ENCODE peak calls at places on chromosomes 16 and 17, in five cellular contexts. One of them, this sample, is unnamed.
A peak's percentile ranks its signal among the peaks of the same experiment; 100 is the strongest.

GRCh38 chr17:48542956-48543853 is 1.7 kb downstream of the HOXB2 start:
- DNase-seq in H1: peak; percentile 84
- DNase-seq in HCT116: no peak
- DNase-seq in K562: no peak
- DNase-seq in SK-N-SH: peak; percentile 66
- DNase-seq in this sample: peak; percentile 82

GRCh38 chr17:82315703-82316358 is 1.6 kb downstream of the CD7 start:
- DNase-seq in H1: no peak
- DNase-seq in HCT116: no peak
- DNase-seq in K562: no peak
- DNase-seq in SK-N-SH: no peak
- DNase-seq in this sample: no peak

GRCh38 chr16:19851476-19851875 is 33.2 kb downstream of the GPRC5B start:
- DNase-seq in H1: no peak
- DNase-seq in HCT116: no peak
- DNase-seq in K562: no peak
- DNase-seq in SK-N-SH: no peak
- DNase-seq in this sample: no peak

GRCh38 chr16:85136213-85136704 is 24.0 kb upstream of the CIBAR2 start:
- DNase-seq in H1: no peak
- DNase-seq in HCT116: no peak
- DNase-seq in K562: no peak
- DNase-seq in SK-N-SH: no peak
- DNase-seq in this sample: no peak

GRCh38 chr17:70107441-70107840 is 32.4 kb downstream of the KCNJ16 start:
- DNase-seq in H1: no peak
- DNase-seq in HCT116: no peak
- DNase-seq in K562: no peak
- DNase-seq in SK-N-SH: no peak
- DNase-seq in this sample: no peak

GRCh38 chr17:42603318-42603717 is 5.9 kb downstream of the RETREG3 start:
- DNase-seq in H1: no peak
- DNase-seq in HCT116: no peak
- DNase-seq in K562: no peak
- DNase-seq in SK-N-SH: no peak
- DNase-seq in this sample: no peak

GRCh38 chr17:32258383-32259121 is 7.1 kb upstream of the RHBDL3 start:
- DNase-seq in H1: peak; percentile 58
- DNase-seq in HCT116: no peak
- DNase-seq in K562: no peak
- DNase-seq in SK-N-SH: no peak
- DNase-seq in this sample: no peak

GRCh38 chr16:87678618-87679017 is 76.3 kb downstream of the JPH3 start:
- DNase-seq in H1: no peak
- DNase-seq in HCT116: no peak
- DNase-seq in K562: no peak
- DNase-seq in SK-N-SH: no peak
- DNase-seq in this sample: no peak

GRCh38 chr17:30235386-30236296 is at the start of gene SLC6A4:
- DNase-seq in H1: peak; percentile 64
- DNase-seq in HCT116: no peak
- DNase-seq in K562: no peak
- DNase-seq in SK-N-SH: peak; percentile 78
- DNase-seq in this sample: peak; percentile 71

GRCh38 chr16:79097781-79098180 is 502.8 kb downstream of the MAF start:
- DNase-seq in H1: no peak
- DNase-seq in HCT116: no peak
- DNase-seq in K562: no peak
- DNase-seq in SK-N-SH: no peak
- DNase-seq in this sample: no peak

GRCh38 chr17:13407381-13407780 is 194.3 kb downstream of the HS3ST3A1 start:
- DNase-seq in H1: no peak
- DNase-seq in HCT116: no peak
- DNase-seq in K562: no peak
- DNase-seq in SK-N-SH: no peak
- DNase-seq in this sample: no peak

GRCh38 chr17:5672141-5672540 is 87.8 kb upstream of the NLRP1 start:
- DNase-seq in H1: no peak
- DNase-seq in HCT116: no peak
- DNase-seq in K562: no peak
- DNase-seq in SK-N-SH: no peak
- DNase-seq in this sample: no peak

GRCh38 chr17:33506889-33507650 is 214.0 kb upstream of the ASIC2 start:
- DNase-seq in H1: no peak
- DNase-seq in HCT116: no peak
- DNase-seq in K562: peak; percentile 49
- DNase-seq in SK-N-SH: peak; percentile 44
- DNase-seq in this sample: no peak

GRCh38 chr17:83079340-83079747 is at the start of gene METRNL:
- DNase-seq in H1: peak; percentile 80
- DNase-seq in HCT116: no peak
- DNase-seq in K562: peak; percentile 93
- DNase-seq in SK-N-SH: peak; percentile 99
- DNase-seq in this sample: peak; percentile 90

GRCh38 chr17:6642592-6642991 is 1.7 kb downstream of the TXNDC17 start:
- DNase-seq in H1: no peak
- DNase-seq in HCT116: no peak
- DNase-seq in K562: no peak
- DNase-seq in SK-N-SH: no peak
- DNase-seq in this sample: no peak

GRCh38 chr17:74282587-74283370 is 8.7 kb downstream of the DNAI2 start:
- DNase-seq in H1: no peak
- DNase-seq in HCT116: no peak
- DNase-seq in K562: peak; percentile 44
- DNase-seq in SK-N-SH: no peak
- DNase-seq in this sample: no peak

GRCh38 chr16:68478526-68479249 is 30.4 kb upstream of the SMPD3 start:
- DNase-seq in H1: no peak
- DNase-seq in HCT116: no peak
- DNase-seq in K562: no peak
- DNase-seq in SK-N-SH: no peak
- DNase-seq in this sample: no peak

GRCh38 chr16:64356267-64356666 is 765.6 kb downstream of the CDH11 start:
- DNase-seq in H1: no peak
- DNase-seq in HCT116: no peak
- DNase-seq in K562: no peak
- DNase-seq in SK-N-SH: no peak
- DNase-seq in this sample: no peak

GRCh38 chr17:50206604-50207293 is 5.3 kb upstream of the COL1A1 start:
- DNase-seq in H1: peak; percentile 83
- DNase-seq in HCT116: no peak
- DNase-seq in K562: peak; percentile 61
- DNase-seq in SK-N-SH: peak; percentile 97
- DNase-seq in this sample: no peak

GRCh38 chr16:70483426-70483825 is 29.0 kb downstream of the FCSK start:
- DNase-seq in H1: no peak
- DNase-seq in HCT116: no peak
- DNase-seq in K562: no peak
- DNase-seq in SK-N-SH: no peak
- DNase-seq in this sample: no peak

GRCh38 chr17:3762922-3763776 is 37.8 kb downstream of the ITGAE start:
- DNase-seq in H1: no peak
- DNase-seq in HCT116: no peak
- DNase-seq in K562: no peak
- DNase-seq in SK-N-SH: no peak
- DNase-seq in this sample: no peak

GRCh38 chr17:44345497-44346026 is 460 bp downstream of the GRN start:
- DNase-seq in H1: peak; percentile 83
- DNase-seq in HCT116: peak; percentile 57
- DNase-seq in K562: peak; percentile 55
- DNase-seq in SK-N-SH: peak; percentile 81
- DNase-seq in this sample: peak; percentile 87

GRCh38 chr16:87380403-87380802 is 3.2 kb downstream of the FBXO31 start:
- DNase-seq in H1: no peak
- DNase-seq in HCT116: no peak
- DNase-seq in K562: no peak
- DNase-seq in SK-N-SH: no peak
- DNase-seq in this sample: no peak

GRCh38 chr17:73613947-73614655 is 30.1 kb downstream of the SDK2 start:
- DNase-seq in H1: peak; percentile 64
- DNase-seq in HCT116: no peak
- DNase-seq in K562: no peak
- DNase-seq in SK-N-SH: peak; percentile 89
- DNase-seq in this sample: no peak

GRCh38 chr16:9123871-9124270 is 32.4 kb downstream of the HAPSTR1 start:
- DNase-seq in H1: peak; percentile 33
- DNase-seq in HCT116: peak; percentile 54
- DNase-seq in K562: no peak
- DNase-seq in SK-N-SH: no peak
- DNase-seq in this sample: peak; percentile 82

GRCh38 chr17:61459968-61460718 is 7.9 kb downstream of the TBX4 start:
- DNase-seq in H1: peak; percentile 45
- DNase-seq in HCT116: no peak
- DNase-seq in K562: no peak
- DNase-seq in SK-N-SH: no peak
- DNase-seq in this sample: no peak

GRCh38 chr16:48609453-48610023 is 442 bp downstream of the N4BP1 start:
- DNase-seq in H1: peak; percentile 66
- DNase-seq in HCT116: no peak
- DNase-seq in K562: no peak
- DNase-seq in SK-N-SH: no peak
- DNase-seq in this sample: no peak
- TF ChIP-seq JUND in H1: no peak
- TF ChIP-seq JUND in HCT116: no peak
- TF ChIP-seq JUND in K562: no peak
- TF ChIP-seq JUND in SK-N-SH: no peak
- TF ChIP-seq JUND in this sample: no peak

GRCh38 chr17:58917228-58917627 is 161.6 kb downstream of the PPM1E start:
- DNase-seq in H1: no peak
- DNase-seq in HCT116: no peak
- DNase-seq in K562: no peak
- DNase-seq in SK-N-SH: no peak
- DNase-seq in this sample: no peak

GRCh38 chr17:58918072-58918471 is 162.4 kb downstream of the PPM1E start:
- DNase-seq in H1: no peak
- DNase-seq in HCT116: no peak
- DNase-seq in K562: no peak
- DNase-seq in SK-N-SH: no peak
- DNase-seq in this sample: no peak

GRCh38 chr17:58918879-58919278 is 163.2 kb downstream of the PPM1E start:
- DNase-seq in H1: no peak
- DNase-seq in HCT116: no peak
- DNase-seq in K562: no peak
- DNase-seq in SK-N-SH: no peak
- DNase-seq in this sample: no peak

DNA sequence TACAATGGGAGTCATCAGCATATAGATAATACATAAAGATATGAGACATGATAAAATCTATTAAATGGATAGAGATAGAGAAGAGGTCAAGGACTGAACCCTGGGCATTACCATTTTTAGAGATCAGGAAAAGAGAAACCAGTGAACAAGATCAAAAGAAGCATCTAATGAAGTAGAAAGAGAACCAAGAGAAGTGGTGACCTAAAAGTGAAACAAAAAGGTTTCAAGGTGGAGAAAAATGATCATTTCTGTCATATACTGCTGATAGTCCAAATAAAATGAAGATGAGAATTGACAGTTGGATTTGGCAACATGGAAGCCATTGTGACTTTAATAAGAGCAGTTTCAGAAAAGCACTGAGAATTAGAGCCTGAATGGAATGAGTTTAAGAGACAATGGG is 165.1 kb downstream of the PPM1E start:
- DNase-seq in H1: no peak
- DNase-seq in HCT116: no peak
- DNase-seq in K562: no peak
- DNase-seq in SK-N-SH: no peak
- DNase-seq in this sample: no peak
- TF ChIP-seq JUND in H1: no peak
- TF ChIP-seq JUND in HCT116: no peak
- TF ChIP-seq JUND in K562: no peak
- TF ChIP-seq JUND in SK-N-SH: no peak
- TF ChIP-seq JUND in this sample: no peak

DNA sequence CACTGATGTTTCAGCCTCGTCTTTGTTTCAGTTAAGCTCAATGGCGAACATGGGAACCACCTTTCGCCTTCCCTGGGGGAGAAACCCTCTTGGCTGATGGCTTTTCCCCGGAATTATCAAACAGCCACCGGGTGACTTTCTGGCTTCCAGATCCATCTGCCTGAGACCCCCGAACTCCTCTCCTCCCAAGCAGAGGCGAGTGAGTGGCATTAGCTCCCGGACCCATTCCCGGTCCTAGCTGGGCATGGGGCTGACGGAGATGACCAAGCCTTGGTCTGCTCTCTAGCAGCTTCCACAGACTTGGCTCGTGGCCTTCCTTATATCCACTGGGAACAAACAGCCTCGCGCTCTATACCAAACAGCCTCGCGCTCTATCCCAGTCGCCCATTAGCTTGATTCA is 62.4 kb downstream of the CCDC182 start:
- DNase-seq in H1: peak; percentile 44
- DNase-seq in HCT116: no peak
- DNase-seq in K562: no peak
- DNase-seq in SK-N-SH: no peak
- DNase-seq in this sample: no peak
- TF ChIP-seq JUND in H1: no peak
- TF ChIP-seq JUND in HCT116: no peak
- TF ChIP-seq JUND in K562: no peak
- TF ChIP-seq JUND in SK-N-SH: no peak
- TF ChIP-seq JUND in this sample: no peak

GRCh38 chr16:22898874-22899348 is 84.9 kb downstream of the HS3ST2 start:
- DNase-seq in H1: peak; percentile 93
- DNase-seq in HCT116: peak; percentile 19
- DNase-seq in K562: peak; percentile 16
- DNase-seq in SK-N-SH: peak; percentile 73
- DNase-seq in this sample: peak; percentile 10
- TF ChIP-seq JUND in H1: peak; percentile 52
- TF ChIP-seq JUND in HCT116: no peak
- TF ChIP-seq JUND in K562: no peak
- TF ChIP-seq JUND in SK-N-SH: no peak
- TF ChIP-seq JUND in this sample: no peak

GRCh38 chr16:11180489-11180888 is 75.5 kb downstream of the SOCS1 start:
- DNase-seq in H1: no peak
- DNase-seq in HCT116: no peak
- DNase-seq in K562: no peak
- DNase-seq in SK-N-SH: no peak
- DNase-seq in this sample: no peak
- TF ChIP-seq JUND in H1: no peak
- TF ChIP-seq JUND in HCT116: no peak
- TF ChIP-seq JUND in K562: no peak
- TF ChIP-seq JUND in SK-N-SH: no peak
- TF ChIP-seq JUND in this sample: no peak

GRCh38 chr16:14307623-14308356 is 236.7 kb downstream of the MRTFB start:
- DNase-seq in H1: no peak
- DNase-seq in HCT116: no peak
- DNase-seq in K562: peak; percentile 37
- DNase-seq in SK-N-SH: peak; percentile 52
- DNase-seq in this sample: peak; percentile 45
- TF ChIP-seq JUND in H1: no peak
- TF ChIP-seq JUND in HCT116: no peak
- TF ChIP-seq JUND in K562: no peak
- TF ChIP-seq JUND in SK-N-SH: no peak
- TF ChIP-seq JUND in this sample: no peak